ENCODE peak calls at places on chromosomes 7 and 10, in four cellular contexts. A, R, B and J are unnamed samples.

GRCh38 chr7:69827140-69827919 is 229.1 kb downstream of the AUTS2 start:
- DNase-seq in A (no peak), R (no peak), B (no peak), J (no peak)

GRCh38 chr7:134434701-134435100 is 24.2 kb downstream of the AKR1B1 start:
- DNase-seq in A (no peak), R (no peak), B (no peak), J (no peak)

GRCh38 chr10:118870467-118871243 is 115.9 kb upstream of the CACUL1 start:
- DNase-seq in A (peak; percentile 49), R (no peak), B (no peak), J (no peak)

GRCh38 chr10:117221156-117221711 is 19.7 kb upstream of the SLC18A2 start:
- DNase-seq in A (no peak), R (no peak), B (no peak), J (no peak)

GRCh38 chr7:54179321-54180029 is 362.7 kb upstream of the VSTM2A start:
- DNase-seq in A (no peak), R (no peak), B (no peak), J (no peak)

GRCh38 chr10:58412502-58412961 is 27.3 kb downstream of the TFAM start:
- DNase-seq in A (no peak), R (no peak), B (no peak), J (no peak)

GRCh38 chr10:97483526-97483925 is 14.7 kb downstream of the MMS19 start:
- DNase-seq in A (no peak), R (no peak), B (no peak), J (no peak)

GRCh38 chr10:95814011-95814727 is 58.2 kb downstream of the ENTPD1 start:
- DNase-seq in A (no peak), R (no peak), B (no peak), J (no peak)

GRCh38 chr7:98740643-98741042 is 123.6 kb downstream of the NPTX2 start:
- DNase-seq in A (no peak), R (no peak), B (no peak), J (no peak)

GRCh38 chr7:398888-399287 is 108.9 kb downstream of the FOXL3 start:
- DNase-seq in A (no peak), R (no peak), B (no peak), J (no peak)

GRCh38 chr10:113167702-113168101 is 217.7 kb downstream of the TCF7L2 start:
- DNase-seq in A (no peak), R (no peak), B (no peak), J (no peak)

GRCh38 chr10:121870413-121870812 is 57.4 kb downstream of the ATE1 start:
- DNase-seq in A (no peak), R (no peak), B (no peak), J (no peak)

GRCh38 chr7:732094-732541 is 5.0 kb upstream of the PRKAR1B start:
- DNase-seq in A (no peak), R (peak; percentile 74), B (no peak), J (peak; percentile 93)

DNA sequence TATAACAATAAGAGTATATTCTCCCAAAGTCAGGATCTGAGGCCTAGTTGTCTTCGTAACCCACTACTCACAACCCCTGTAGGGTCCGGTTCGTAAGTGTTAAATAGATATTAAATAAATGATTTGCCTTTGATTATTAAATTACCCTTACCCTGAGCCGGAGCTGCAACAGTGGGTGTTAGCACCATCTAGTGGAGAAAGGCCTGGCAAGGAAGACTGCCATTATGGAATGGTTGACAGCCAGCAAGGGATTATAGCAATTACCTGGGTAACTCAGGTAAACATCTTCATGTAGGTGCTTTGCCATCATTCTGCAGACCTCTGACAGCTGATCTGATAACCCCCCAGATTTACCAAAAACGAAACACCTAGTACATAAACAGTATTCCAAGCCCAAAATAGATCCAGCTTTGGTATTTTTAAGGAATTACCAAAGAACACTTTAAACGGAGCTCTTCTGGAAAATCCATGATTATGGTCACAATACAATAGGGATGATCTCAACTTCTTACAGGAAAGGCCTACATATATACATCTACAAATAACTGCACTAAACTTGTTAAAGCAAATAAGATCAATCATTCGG is 69.8 kb downstream of the HTR7 start:
- DNase-seq in A (no peak), R (no peak), B (no peak), J (no peak)
- H3K4me1 ChIP-seq in A (no peaks in the 10 kb centered on the region), R (no peaks in the 10 kb centered on the region), B (no peaks in the 10 kb centered on the region), J (no peaks in the 10 kb centered on the region)

GRCh38 chr7:37284805-37285211 is 163.9 kb downstream of the ELMO1 start:
- DNase-seq in A (peak; percentile 73), R (peak; percentile 31), B (no peak), J (peak; percentile 68)
- H3K4me1 ChIP-seq in A (peaks cover 27% of the 10 kb centered on the region), R (peaks cover 4% of the 10 kb centered on the region), B (no peaks in the 10 kb centered on the region), J (no peaks in the 10 kb centered on the region)

GRCh38 chr7:30865077-30865476 is 46.6 kb upstream of the AQP1 start:
- DNase-seq in A (no peak), R (no peak), B (no peak), J (no peak)
- H3K4me1 ChIP-seq in A (peaks cover 16% of the 10 kb centered on the region), R (peaks cover 3% of the 10 kb centered on the region), B (no peaks in the 10 kb centered on the region), J (no peaks in the 10 kb centered on the region)

DNA sequence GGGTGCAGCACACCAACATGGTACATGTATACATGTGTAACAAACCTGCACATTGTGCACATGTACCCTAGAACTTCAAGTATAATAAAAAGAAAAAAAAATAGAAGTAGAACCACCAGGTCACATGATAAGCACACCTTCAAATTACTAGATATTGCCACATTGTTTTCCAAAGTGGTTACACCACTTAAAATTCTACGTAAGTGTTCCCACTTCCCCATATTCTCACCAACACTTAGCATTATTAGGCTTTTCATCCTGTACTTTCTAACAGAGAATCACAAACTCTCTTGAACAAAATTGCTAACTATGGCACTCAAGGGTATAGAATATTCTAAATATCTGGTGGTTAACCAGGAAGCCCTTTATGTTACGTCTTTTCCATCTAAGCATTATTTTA is 22.6 kb downstream of the SH3PXD2A start:
- DNase-seq in A (no peak), R (no peak), B (no peak), J (no peak)
- H3K4me1 ChIP-seq in A (peaks cover 26% of the 10 kb centered on the region), R (peaks cover 9% of the 10 kb centered on the region), B (peaks cover 15% of the 10 kb centered on the region), J (no peaks in the 10 kb centered on the region)

GRCh38 chr7:55413442-55413841 is 48.3 kb downstream of the LANCL2 start:
- DNase-seq in A (peak; percentile 63), R (no peak), B (no peak), J (no peak)
- H3K4me1 ChIP-seq in A (peaks cover 29% of the 10 kb centered on the region), R (peaks cover 9% of the 10 kb centered on the region), B (no peaks in the 10 kb centered on the region), J (peaks cover 2% of the 10 kb centered on the region)

GRCh38 chr7:150941983-150942590 is 36.0 kb downstream of the KCNH2 start:
- DNase-seq in A (no peak), R (no peak), B (no peak), J (peak; percentile 60)
- H3K4me1 ChIP-seq in A (no peaks in the 10 kb centered on the region), R (no peaks in the 10 kb centered on the region), B (peaks cover 4% of the 10 kb centered on the region), J (peaks cover 5% of the 10 kb centered on the region)